ENCODE peak calls at places on chromosomes 6 and 20, in ten cellular contexts. D is cardiac muscle cell, B is heart right ventricle, M is caudate nucleus, R is cerebellum, A is hippocampal formation, H is WTC11, C is ecto neural progenitor cell, S is transverse colon, N is aorta. L is an unnamed sample.

GRCh38 chr6:47420394-47421371 is 56.9 kb upstream of the CD2AP start:
- DNase-seq in B (no peak), M (no peak), A (no peak), D (no peak), S (no peak), R (no peak), C (no peak), N (no peak), H (no peak), L (no peak)

GRCh38 chr20:47392015-47392720 is 35.7 kb upstream of the ZMYND8 start:
- DNase-seq in C (no peak), N (no peak), D (no peak), S (no peak), M (no peak), B (no peak), R (no peak), H (no peak), A (no peak), L (no peak)

GRCh38 chr6:88403486-88403885 is 237.3 kb upstream of the CNR1 start:
- DNase-seq in B (no peak), R (peak; percentile 79), C (no peak), N (no peak), M (no peak), D (no peak), S (no peak), H (no peak), A (no peak), L (no peak)

GRCh38 chr6:30096829-30097228 is 16.1 kb downstream of the TRIM31 start:
- DNase-seq in R (no peak), B (no peak), H (no peak), N (no peak), S (no peak), C (no peak), A (no peak), M (no peak), D (no peak), L (no peak)

GRCh38 chr6:20211941-20212391 is 303 bp downstream of the MBOAT1 start:
- DNase-seq in B (no peak), C (peak; percentile 66), R (no peak), N (no peak), D (peak; percentile 64), H (peak; percentile 69), A (no peak), S (peak; percentile 61), M (no peak), L (no peak)

GRCh38 chr20:58199058-58199457 is 29.4 kb downstream of the ANKRD60 start:
- DNase-seq in R (no peak), H (no peak), D (no peak), S (no peak), B (peak; percentile 53), A (no peak), N (no peak), M (no peak), C (no peak), L (peak; percentile 87)

GRCh38 chr6:152380993-152381898 is 255.9 kb downstream of the SYNE1 start:
- DNase-seq in D (peak; percentile 88), N (peak; percentile 89), H (no peak), B (peak; percentile 70), M (peak; percentile 40), S (peak; percentile 53), R (peak; percentile 76), A (peak; percentile 57), C (peak; percentile 59), L (peak; percentile 93)

GRCh38 chr6:4224082-4224978 is 89.0 kb upstream of the ECI2 start:
- DNase-seq in D (peak; percentile 71), A (no peak), B (no peak), H (no peak), M (no peak), C (no peak), S (no peak), N (no peak), R (no peak), L (no peak)

GRCh38 chr20:3251806-3252205 is 12.8 kb upstream of the SLC4A11 start:
- DNase-seq in D (no peak), R (peak; percentile 56), A (peak; percentile 25), C (no peak), B (no peak), M (no peak), N (peak; percentile 65), S (no peak), H (no peak), L (peak; percentile 70)

GRCh38 chr6:35583893-35584688 is 71.4 kb upstream of the TULP1 start:
- DNase-seq in C (peak; percentile 65), N (peak; percentile 72), A (peak; percentile 46), R (peak; percentile 64), B (no peak), S (peak; percentile 76), H (peak; percentile 75), D (peak; percentile 84), M (peak; percentile 7), L (no peak)

GRCh38 chr6:71649893-71650292 is 236.5 kb upstream of the RIMS1 start:
- DNase-seq in M (no peak), N (no peak), A (no peak), H (no peak), S (no peak), R (no peak), D (no peak), C (no peak), B (no peak), L (no peak)

GRCh38 chr6:168272379-168273011 is 47.1 kb downstream of the DACT2 start:
- DNase-seq in N (no peak), C (no peak), D (peak; percentile 60), M (no peak), A (no peak), B (no peak), S (no peak), H (no peak), R (no peak), L (no peak)

GRCh38 chr6:85923013-85923430 is 280.3 kb upstream of the SYNCRIP start:
- DNase-seq in N (no peak), B (no peak), H (peak; percentile 31), C (peak; percentile 53), A (no peak), D (peak; percentile 74), R (peak; percentile 70), M (no peak), S (no peak), L (no peak)

GRCh38 chr6:41519305-41519747 is 26.9 kb upstream of the FOXP4 start:
- DNase-seq in R (no peak), H (no peak), S (peak; percentile 75), N (no peak), C (no peak), B (no peak), M (no peak), D (no peak), A (no peak), L (peak; percentile 41)

GRCh38 chr6:43178150-43178549 is 3.8 kb upstream of the CUL9 start:
- DNase-seq in A (no peak), N (no peak), M (no peak), D (no peak), H (no peak), C (no peak), B (no peak), S (no peak), R (no peak), L (no peak)

GRCh38 chr6:39493174-39493573 is 170.7 kb upstream of the KCNK16 start:
- DNase-seq in N (no peak), B (no peak), S (no peak), M (no peak), A (no peak), D (peak; percentile 44), H (no peak), C (no peak), R (no peak), L (no peak)

GRCh38 chr6:133436652-133437051 is 195.5 kb downstream of the EYA4 start:
- DNase-seq in C (no peak), R (no peak), A (no peak), M (no peak), B (no peak), S (no peak), N (no peak), H (no peak), D (no peak), L (no peak)

GRCh38 chr6:126481319-126481718 is 141.4 kb downstream of the CENPW start:
- DNase-seq in S (no peak), M (no peak), A (no peak), B (no peak), N (no peak), H (no peak), D (no peak), R (no peak), C (no peak), L (no peak)

GRCh38 chr20:32583581-32584045 is 1.5 kb downstream of the NOL4L start:
- DNase-seq in B (no peak), S (no peak), M (no peak), A (peak; percentile 57), N (no peak), R (no peak), H (no peak), C (peak; percentile 84), D (peak; percentile 71), L (no peak)

GRCh38 chr6:16481680-16482079 is 243.3 kb downstream of the GMPR start:
- DNase-seq in N (no peak), H (no peak), D (no peak), C (no peak), S (no peak), A (no peak), B (no peak), R (no peak), M (no peak), L (no peak)

GRCh38 chr6:33306356-33306755 is 7.5 kb downstream of the TAPBP start:
- DNase-seq in B (no peak), S (no peak), A (no peak), N (no peak), H (no peak), D (no peak), R (no peak), C (no peak), M (no peak), L (no peak)

GRCh38 chr6:56802570-56802969 is 152.3 kb upstream of the BEND6 start:
- DNase-seq in H (no peak), D (no peak), M (no peak), A (no peak), S (no peak), C (no peak), R (no peak), N (no peak), B (no peak), L (no peak)

GRCh38 chr6:168596316-168596715 is 155.3 kb downstream of the SMOC2 start:
- DNase-seq in H (no peak), N (no peak), A (no peak), D (no peak), C (no peak), M (peak; percentile 27), B (no peak), S (no peak), R (no peak), L (no peak)

GRCh38 chr20:33647603-33648395 is 14.3 kb upstream of the C20orf144 start:
- DNase-seq in R (no peak), H (no peak), C (no peak), N (peak; percentile 62), A (no peak), B (no peak), D (no peak), S (no peak), M (no peak), L (no peak)

GRCh38 chr6:43938178-43939101 is 168.4 kb downstream of the VEGFA start:
- DNase-seq in H (no peak), C (peak; percentile 42), M (no peak), N (no peak), A (no peak), B (no peak), D (peak; percentile 78), S (no peak), R (no peak), L (peak; percentile 57)

GRCh38 chr20:24778585-24779031 is 170.5 kb upstream of the CST7 start:
- DNase-seq in M (no peak), C (no peak), D (no peak), B (no peak), R (peak; percentile 77), S (peak; percentile 19), A (no peak), N (no peak), H (no peak), L (peak; percentile 80)

GRCh38 chr6:158869010-158869603 is 49.9 kb upstream of the EZR start:
- DNase-seq in R (peak; percentile 59), A (no peak), H (no peak), D (no peak), S (no peak), B (no peak), C (no peak), N (no peak), M (no peak), L (no peak)

GRCh38 chr6:22631101-22631500 is 61.7 kb downstream of the HDGFL1 start:
- DNase-seq in B (no peak), A (no peak), M (no peak), N (no peak), D (no peak), C (no peak), H (no peak), R (no peak), S (no peak), L (no peak)

L was measured in kidney.